ENCODE peak calls at places on chromosomes 7 and 10, in six cellular contexts. One of them, this sample, is unnamed.

GRCh38 chr10:5545011-5545410 is 20.2 kb downstream of the CALML3 start:
- DNase-seq in fibroblast of mammary gland: no peak
- DNase-seq in RPMI7951: no peak
- DNase-seq in HEK293T: no peak
- DNase-seq in RCC 7860: no peak
- DNase-seq in GM03348: no peak
- DNase-seq in this sample: no peak

GRCh38 chr10:73867126-73867807 is 7.1 kb downstream of the CAMK2G start:
- DNase-seq in RPMI7951: no peak
- DNase-seq in HEK293T: no peak
- DNase-seq in fibroblast of mammary gland: no peak
- DNase-seq in RCC 7860: no peak
- DNase-seq in GM03348: no peak
- DNase-seq in this sample: no peak

GRCh38 chr7:151289891-151290290 is 41.4 kb upstream of the SMARCD3 start:
- DNase-seq in GM03348: no peak
- DNase-seq in fibroblast of mammary gland: no peak
- DNase-seq in RCC 7860: no peak
- DNase-seq in RPMI7951: no peak
- DNase-seq in HEK293T: no peak
- DNase-seq in this sample: no peak

GRCh38 chr10:1402821-1403507 is 334.4 kb downstream of the ADARB2 start:
- DNase-seq in GM03348: no peak
- DNase-seq in HEK293T: no peak
- DNase-seq in fibroblast of mammary gland: no peak
- DNase-seq in RPMI7951: no peak
- DNase-seq in RCC 7860: no peak
- DNase-seq in this sample: no peak

GRCh38 chr7:55387062-55387965 is 22.2 kb downstream of the LANCL2 start:
- DNase-seq in HEK293T: no peak
- DNase-seq in RPMI7951: peak; percentile 55
- DNase-seq in fibroblast of mammary gland: peak; percentile 61
- DNase-seq in GM03348: no peak
- DNase-seq in RCC 7860: peak; percentile 64
- DNase-seq in this sample: no peak

GRCh38 chr10:126242352-126243260 is 145.7 kb downstream of the ADAM12 start:
- DNase-seq in RCC 7860: peak; percentile 65
- DNase-seq in HEK293T: no peak
- DNase-seq in GM03348: peak; percentile 75
- DNase-seq in RPMI7951: peak; percentile 91
- DNase-seq in fibroblast of mammary gland: peak; percentile 94
- DNase-seq in this sample: no peak

GRCh38 chr7:157271991-157272324 is 64.8 kb upstream of the DNAJB6 start:
- DNase-seq in RCC 7860: peak; percentile 75
- DNase-seq in RPMI7951: peak; percentile 69
- DNase-seq in fibroblast of mammary gland: peak; percentile 100
- DNase-seq in HEK293T: no peak
- DNase-seq in GM03348: peak; percentile 89
- DNase-seq in this sample: peak; percentile 50

GRCh38 chr10:23070819-23071218 is 24.6 kb upstream of the MSRB2 start:
- DNase-seq in RCC 7860: no peak
- DNase-seq in RPMI7951: no peak
- DNase-seq in HEK293T: no peak
- DNase-seq in fibroblast of mammary gland: no peak
- DNase-seq in GM03348: no peak
- DNase-seq in this sample: no peak

GRCh38 chr10:102597131-102597891 is 47.0 kb upstream of the TRIM8 start:
- DNase-seq in RPMI7951: no peak
- DNase-seq in GM03348: no peak
- DNase-seq in RCC 7860: no peak
- DNase-seq in fibroblast of mammary gland: no peak
- DNase-seq in HEK293T: no peak
- DNase-seq in this sample: no peak

GRCh38 chr7:136348542-136348941 is 371.4 kb upstream of the MTPN start:
- DNase-seq in RPMI7951: no peak
- DNase-seq in GM03348: no peak
- DNase-seq in fibroblast of mammary gland: no peak
- DNase-seq in RCC 7860: no peak
- DNase-seq in HEK293T: no peak
- DNase-seq in this sample: no peak

GRCh38 chr10:125611216-125611615 is 71.7 kb downstream of the TEX36 start:
- DNase-seq in fibroblast of mammary gland: no peak
- DNase-seq in RCC 7860: no peak
- DNase-seq in GM03348: no peak
- DNase-seq in RPMI7951: no peak
- DNase-seq in HEK293T: no peak
- DNase-seq in this sample: no peak

GRCh38 chr10:112584276-112584675 is 137.3 kb downstream of the VTI1A start:
- DNase-seq in RPMI7951: no peak
- DNase-seq in RCC 7860: no peak
- DNase-seq in fibroblast of mammary gland: peak; percentile 38
- DNase-seq in HEK293T: no peak
- DNase-seq in GM03348: peak; percentile 18
- DNase-seq in this sample: no peak

GRCh38 chr7:151494569-151495284 is 25.0 kb downstream of the RHEB start:
- DNase-seq in GM03348: no peak
- DNase-seq in HEK293T: no peak
- DNase-seq in RCC 7860: peak; percentile 24
- DNase-seq in fibroblast of mammary gland: no peak
- DNase-seq in RPMI7951: no peak
- DNase-seq in this sample: no peak

GRCh38 chr7:105890290-105890997 is 14.0 kb upstream of the ATXN7L1 start:
- DNase-seq in fibroblast of mammary gland: no peak
- DNase-seq in RCC 7860: no peak
- DNase-seq in RPMI7951: peak; percentile 34
- DNase-seq in GM03348: no peak
- DNase-seq in HEK293T: no peak
- DNase-seq in this sample: no peak

GRCh38 chr10:27783660-27784059 is 38.0 kb upstream of the MKX start:
- DNase-seq in HEK293T: peak; percentile 46
- DNase-seq in RCC 7860: peak; percentile 61
- DNase-seq in GM03348: peak; percentile 52
- DNase-seq in fibroblast of mammary gland: peak; percentile 63
- DNase-seq in RPMI7951: peak; percentile 46
- DNase-seq in this sample: peak; percentile 44

GRCh38 chr7:110534241-110534931 is 556.5 kb upstream of the LRRN3 start:
- DNase-seq in HEK293T: no peak
- DNase-seq in fibroblast of mammary gland: peak; percentile 44
- DNase-seq in GM03348: peak; percentile 13
- DNase-seq in RCC 7860: peak; percentile 65
- DNase-seq in RPMI7951: no peak
- DNase-seq in this sample: no peak

GRCh38 chr7:36037121-36037662 is 115.9 kb upstream of the EEPD1 start:
- DNase-seq in fibroblast of mammary gland: peak; percentile 76
- DNase-seq in HEK293T: no peak
- DNase-seq in RPMI7951: peak; percentile 100
- DNase-seq in GM03348: no peak
- DNase-seq in RCC 7860: peak; percentile 60
- DNase-seq in this sample: peak; percentile 87

GRCh38 chr10:110087682-110088081 is 79.9 kb downstream of the ADD3 start:
- DNase-seq in HEK293T: no peak
- DNase-seq in GM03348: no peak
- DNase-seq in fibroblast of mammary gland: no peak
- DNase-seq in RPMI7951: no peak
- DNase-seq in RCC 7860: no peak
- DNase-seq in this sample: no peak

GRCh38 chr10:131577178-131577555 is 265.6 kb upstream of the TCERG1L start:
- DNase-seq in fibroblast of mammary gland: no peak
- DNase-seq in RCC 7860: no peak
- DNase-seq in GM03348: no peak
- DNase-seq in RPMI7951: no peak
- DNase-seq in HEK293T: no peak
- DNase-seq in this sample: no peak